ENCODE peak calls at places on chromosome 10, in four cellular contexts. O is GM23338, C is uterus, M is GM23248. S is an unnamed sample.

GRCh38 chr10:7407368-7408002 is 3.3 kb downstream of the SFMBT2 start:
- DNase-seq in O (peak), C (peak), M (peak), S (no peak)

GRCh38 chr10:22679608-22680007 is 34.8 kb downstream of the PIP4K2A start:
- DNase-seq in O (no peak), C (no peak), M (no peak), S (no peak)

GRCh38 chr10:34139559-34139958 is 675.5 kb downstream of the PARD3 start:
- DNase-seq in O (no peak), C (no peak), M (peak), S (no peak)

GRCh38 chr10:90313548-90314325 is 544.1 kb downstream of the HTR7 start:
- DNase-seq in O (no peak), C (no peak), M (no peak), S (no peak)

GRCh38 chr10:988667-989545 is 672 bp downstream of the GTPBP4 start:
- DNase-seq in O (no peak), C (no peak), M (peak), S (no peak)

GRCh38 chr10:103491729-103492364 is 1.7 kb upstream of the NEURL1 start:
- DNase-seq in O (no peak), C (peak), M (peak), S (no peak)

GRCh38 chr10:73589538-73590126 is 1.5 kb downstream of the USP54 start:
- DNase-seq in O (no peak), C (no peak), M (peak), S (no peak)

GRCh38 chr10:124728071-124728829 is 15.9 kb downstream of the FAM53B start:
- DNase-seq in O (no peak), C (no peak), M (peak), S (peak)

GRCh38 chr10:98921381-98921780 is 314.3 kb downstream of the HPSE2 start:
- DNase-seq in O (no peak), C (no peak), M (no peak), S (no peak)

GRCh38 chr10:33897255-33897893 is 562.9 kb upstream of the NRP1 start:
- DNase-seq in O (no peak), C (no peak), M (peak), S (no peak)

GRCh38 chr10:124176309-124177179 is 83.1 kb upstream of the CHST15 start:
- DNase-seq in O (no peak), C (no peak), M (no peak), S (peak)

GRCh38 chr10:98415710-98416077 is 712 bp upstream of the PYROXD2 start:
- DNase-seq in O (no peak), C (no peak), M (no peak), S (peak)

GRCh38 chr10:99854860-99855259 is 72.4 kb downstream of the ABCC2 start:
- DNase-seq in O (peak), C (peak), M (peak), S (no peak)

GRCh38 chr10:103763374-103764202 is 91.8 kb downstream of the SH3PXD2A start:
- DNase-seq in O (no peak), C (no peak), M (peak), S (peak)

GRCh38 chr10:121804460-121804859 is 123.4 kb downstream of the ATE1 start:
- DNase-seq in O (no peak), C (no peak), M (peak), S (no peak)

GRCh38 chr10:75272896-75273295 is 37.1 kb upstream of the COMTD1 start:
- DNase-seq in O (no peak), C (no peak), M (no peak), S (no peak)

GRCh38 chr10:61621538-61622150 is 41.1 kb upstream of the CABCOCO1 start:
- DNase-seq in O (no peak), C (no peak), M (no peak), S (no peak)

GRCh38 chr10:17954856-17955255 is 3.1 kb downstream of the SLC39A12 start:
- DNase-seq in O (no peak), C (no peak), M (peak), S (no peak)

GRCh38 chr10:3415878-3416605 is 243.5 kb upstream of the PITRM1 start:
- DNase-seq in O (no peak), C (no peak), M (no peak), S (no peak)

GRCh38 chr10:66455304-66455703 is 470.5 kb upstream of the LRRTM3 start:
- DNase-seq in O (no peak), C (no peak), M (no peak), S (no peak)

GRCh38 chr10:129770286-129770685 is 193.8 kb downstream of the EBF3 start:
- DNase-seq in O (no peak), C (no peak), M (no peak), S (peak)

GRCh38 chr10:11026761-11027160 is 9.1 kb downstream of the CELF2 start:
- DNase-seq in O (no peak), C (no peak), M (peak), S (no peak)

GRCh38 chr10:21084700-21085099 is 187.6 kb upstream of the NEBL start:
- DNase-seq in O (no peak), C (no peak), M (no peak), S (no peak)

GRCh38 chr10:80491251-80492102 is 37.4 kb downstream of the TSPAN14 start:
- DNase-seq in O (no peak), C (no peak), M (no peak), S (peak)

GRCh38 chr10:101001225-101002035 is 1.8 kb downstream of the LZTS2 start:
- DNase-seq in O (no peak), C (peak), M (peak), S (peak)

GRCh38 chr10:58175990-58176910 is 91.4 kb downstream of the IPMK start:
- DNase-seq in O (peak), C (no peak), M (peak), S (no peak)

GRCh38 chr10:122132331-122132755 is 138.8 kb upstream of the BTBD16 start:
- DNase-seq in O (peak), C (no peak), M (no peak), S (no peak)

GRCh38 chr10:9860045-9860444 is 1157.6 kb upstream of the CELF2 start:
- DNase-seq in O (no peak), C (no peak), M (peak), S (no peak)

GRCh38 chr10:123561145-123561448 is 105.1 kb upstream of the GPR26 start:
- DNase-seq in O (no peak), C (no peak), M (no peak), S (no peak)

GRCh38 chr10:79239275-79239779 is 107.9 kb upstream of the PPIF start:
- DNase-seq in O (peak), C (no peak), M (peak), S (peak)

GRCh38 chr10:125846894-125847293 is 23.5 kb downstream of the BCCIP start:
- DNase-seq in O (no peak), C (no peak), M (no peak), S (no peak)

GRCh38 chr10:116589911-116590310 is 848 bp upstream of the PNLIPRP1 start:
- DNase-seq in O (no peak), C (no peak), M (no peak), S (no peak)

GRCh38 chr10:97207756-97208346 is 22.1 kb upstream of the SLIT1 start:
- DNase-seq in O (no peak), C (no peak), M (no peak), S (no peak)

GRCh38 chr10:124886195-124886594 is 55.7 kb upstream of the ZRANB1 start:
- DNase-seq in O (no peak), C (no peak), M (peak), S (no peak)

GRCh38 chr10:33800986-33801385 is 466.5 kb upstream of the NRP1 start:
- DNase-seq in O (no peak), C (no peak), M (no peak), S (no peak)

GRCh38 chr10:60098676-60099601 is 192.6 kb upstream of the CCDC6 start:
- DNase-seq in O (peak), C (no peak), M (peak), S (no peak)

GRCh38 chr10:100744136-100744979 is 1.0 kb upstream of the PAX2 start:
- DNase-seq in O (peak), C (no peak), M (no peak), S (no peak)

DNA sequence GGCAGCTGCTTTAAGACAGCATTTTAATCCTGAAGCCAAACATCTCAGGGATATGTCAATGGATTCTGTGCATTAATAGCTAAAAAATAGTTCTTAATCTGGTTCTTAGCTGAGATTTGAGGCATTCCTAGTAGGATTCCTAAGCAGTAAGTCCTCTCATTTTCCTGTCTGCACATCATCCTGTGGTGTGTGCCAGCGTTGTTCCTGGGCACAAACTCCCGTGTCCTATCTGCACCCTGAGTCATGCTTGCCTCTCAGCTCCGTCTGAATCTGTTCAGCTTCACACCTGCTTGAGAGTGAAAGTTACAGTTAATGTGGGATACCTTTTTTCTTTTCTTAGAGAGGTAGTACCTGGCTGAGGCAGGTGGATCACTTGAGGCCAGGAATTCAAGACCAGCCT is 19.5 kb downstream of the BAG3 start:
- DNase-seq in O (no peak), C (no peak), M (peak), S (no peak)
- H3K27ac ChIP-seq in O (no peak), C (no peak), M (peak), S (no peak)

DNA sequence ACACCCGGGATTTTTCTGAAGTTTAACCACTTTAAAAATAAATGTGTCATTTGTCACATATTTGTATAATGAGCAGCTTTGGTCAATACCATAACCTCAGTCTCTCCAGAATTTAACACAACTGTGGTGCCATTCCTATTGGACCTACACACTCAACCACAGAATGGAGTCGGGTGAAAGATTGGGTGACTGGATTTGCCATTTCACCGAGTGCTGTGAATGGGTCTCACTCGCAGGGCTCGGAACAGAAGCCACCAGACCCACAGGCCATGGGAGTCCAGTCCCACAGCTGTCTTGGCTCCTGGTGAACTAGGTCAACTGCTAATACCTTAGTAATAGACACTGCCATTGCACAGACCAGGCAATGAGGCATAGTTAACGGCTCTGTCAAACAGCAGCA is 298.4 kb downstream of the CCDC3 start:
- DNase-seq in O (no peak), C (no peak), M (peak), S (no peak)
- H3K27ac ChIP-seq in O (no peak), C (no peak), M (no peak), S (peak)

GRCh38 chr10:63504145-63504881 is 16.9 kb upstream of the REEP3 start:
- DNase-seq in O (peak), C (no peak), M (no peak), S (no peak)
- H3K27ac ChIP-seq in O (peak), C (peak), M (no peak), S (no peak)

DNA sequence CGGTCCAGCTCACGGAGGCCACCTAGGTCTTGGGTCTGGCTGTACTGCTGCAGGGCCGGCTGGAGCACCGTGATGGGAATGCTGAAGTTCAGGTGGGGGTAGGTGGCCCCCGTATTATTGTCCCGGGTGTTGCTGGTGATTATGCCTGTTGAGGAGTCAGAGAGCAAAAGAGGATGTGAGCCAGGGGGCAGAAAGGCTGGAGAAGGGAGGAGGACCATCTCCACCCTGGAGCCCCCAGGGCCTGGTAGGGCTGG is 6.6 kb downstream of the TYSND1 start:
- DNase-seq in O (no peak), C (no peak), M (no peak), S (no peak)
- H3K27ac ChIP-seq in O (no peak), C (no peak), M (no peak), S (no peak)

DNA sequence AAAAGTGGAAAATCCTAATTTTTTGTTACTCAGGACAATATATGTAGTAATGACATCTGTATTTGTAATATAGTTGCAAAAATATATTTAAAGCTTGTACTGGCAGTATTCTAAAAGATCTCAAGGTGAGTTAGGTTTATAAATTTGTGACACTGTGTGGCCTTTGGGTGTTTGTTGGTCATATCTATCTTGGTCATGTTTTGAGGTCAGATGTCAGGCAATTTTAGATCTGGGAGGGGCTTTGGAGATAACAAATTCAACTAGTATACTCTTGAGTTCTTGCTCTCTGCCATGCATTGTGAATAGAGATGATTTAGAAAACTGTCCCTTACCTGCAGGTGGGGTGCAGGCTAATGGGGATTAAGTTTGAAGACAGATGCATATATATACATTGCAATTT is 3.1 kb downstream of the TBC1D12 start:
- DNase-seq in O (no peak), C (no peak), M (no peak), S (no peak)
- H3K27ac ChIP-seq in O (no peak), C (no peak), M (no peak), S (no peak)

S was measured in tibial artery.